ENCODE peak calls at places on chromosomes 3 and 15, in six cellular contexts. One of them, this sample, is unnamed. For H3K27me3, the result is how much of the 10 kb centered on the place peaks cover.

GRCh38 chr3:155179966-155180757 is 100.0 kb downstream of the MME start:
- DNase-seq in Peyer's patch: no peak
- DNase-seq in astrocyte: no peak
- DNase-seq in sigmoid colon: no peak
- DNase-seq in tibial nerve: no peak
- DNase-seq in cardiac muscle cell: no peak
- DNase-seq in this sample: no peak

GRCh38 chr3:98695816-98696215 is 67.3 kb upstream of the ST3GAL6 start:
- DNase-seq in astrocyte: no peak
- DNase-seq in sigmoid colon: no peak
- DNase-seq in tibial nerve: no peak
- DNase-seq in Peyer's patch: no peak
- DNase-seq in cardiac muscle cell: peak
- DNase-seq in this sample: no peak

GRCh38 chr15:38035701-38036100 is 101.3 kb downstream of the TMCO5A start:
- DNase-seq in cardiac muscle cell: no peak
- DNase-seq in tibial nerve: no peak
- DNase-seq in sigmoid colon: no peak
- DNase-seq in Peyer's patch: no peak
- DNase-seq in astrocyte: no peak
- DNase-seq in this sample: no peak

GRCh38 chr3:52446631-52447511 is 2.0 kb upstream of the SEMA3G start:
- DNase-seq in astrocyte: no peak
- DNase-seq in cardiac muscle cell: peak
- DNase-seq in Peyer's patch: peak
- DNase-seq in sigmoid colon: peak
- DNase-seq in tibial nerve: no peak
- DNase-seq in this sample: no peak

GRCh38 chr3:130379274-130379673 is 33.8 kb downstream of the COL6A5 start:
- DNase-seq in Peyer's patch: no peak
- DNase-seq in cardiac muscle cell: no peak
- DNase-seq in sigmoid colon: no peak
- DNase-seq in astrocyte: no peak
- DNase-seq in tibial nerve: no peak
- DNase-seq in this sample: no peak

GRCh38 chr3:70053293-70053692 is 53.8 kb downstream of the SAMMSON start:
- DNase-seq in tibial nerve: no peak
- DNase-seq in cardiac muscle cell: no peak
- DNase-seq in sigmoid colon: no peak
- DNase-seq in Peyer's patch: no peak
- DNase-seq in astrocyte: no peak
- DNase-seq in this sample: no peak

GRCh38 chr15:83352124-83352523 is 67.7 kb upstream of the BNC1 start:
- DNase-seq in sigmoid colon: no peak
- DNase-seq in tibial nerve: no peak
- DNase-seq in cardiac muscle cell: no peak
- DNase-seq in Peyer's patch: no peak
- DNase-seq in astrocyte: no peak
- DNase-seq in this sample: no peak

GRCh38 chr15:36797128-36797527 is 217.7 kb downstream of the CDIN1 start:
- DNase-seq in tibial nerve: no peak
- DNase-seq in Peyer's patch: no peak
- DNase-seq in cardiac muscle cell: no peak
- DNase-seq in sigmoid colon: no peak
- DNase-seq in astrocyte: no peak
- DNase-seq in this sample: no peak

GRCh38 chr15:51193526-51193925 is 98.8 kb upstream of the TNFAIP8L3 start:
- DNase-seq in Peyer's patch: no peak
- DNase-seq in sigmoid colon: no peak
- DNase-seq in cardiac muscle cell: peak
- DNase-seq in astrocyte: no peak
- DNase-seq in tibial nerve: no peak
- DNase-seq in this sample: no peak

GRCh38 chr3:13574798-13575451 is 26.0 kb downstream of the FBLN2 start:
- DNase-seq in cardiac muscle cell: peak
- DNase-seq in Peyer's patch: no peak
- DNase-seq in sigmoid colon: no peak
- DNase-seq in tibial nerve: no peak
- DNase-seq in astrocyte: peak
- DNase-seq in this sample: peak

GRCh38 chr15:45948226-45948625 is 313.4 kb downstream of the SQOR start:
- DNase-seq in cardiac muscle cell: no peak
- DNase-seq in astrocyte: no peak
- DNase-seq in tibial nerve: no peak
- DNase-seq in sigmoid colon: no peak
- DNase-seq in Peyer's patch: no peak
- DNase-seq in this sample: no peak

GRCh38 chr3:172522871-172523818 is at the start of gene TNFSF10:
- DNase-seq in tibial nerve: peak
- DNase-seq in Peyer's patch: peak
- DNase-seq in sigmoid colon: peak
- DNase-seq in astrocyte: peak
- DNase-seq in cardiac muscle cell: no peak
- DNase-seq in this sample: no peak

GRCh38 chr3:99339222-99339621 is 299.2 kb upstream of the COL8A1 start:
- DNase-seq in tibial nerve: no peak
- DNase-seq in sigmoid colon: no peak
- DNase-seq in Peyer's patch: no peak
- DNase-seq in cardiac muscle cell: no peak
- DNase-seq in astrocyte: no peak
- DNase-seq in this sample: no peak

GRCh38 chr3:107993771-107994170 is 97.1 kb downstream of the CD47 start:
- DNase-seq in astrocyte: peak
- DNase-seq in sigmoid colon: no peak
- DNase-seq in cardiac muscle cell: peak
- DNase-seq in tibial nerve: no peak
- DNase-seq in Peyer's patch: no peak
- DNase-seq in this sample: no peak

GRCh38 chr3:100256724-100257123 is 4.1 kb upstream of the TBC1D23 start:
- DNase-seq in sigmoid colon: no peak
- DNase-seq in Peyer's patch: no peak
- DNase-seq in cardiac muscle cell: peak
- DNase-seq in astrocyte: peak
- DNase-seq in tibial nerve: no peak
- DNase-seq in this sample: no peak

GRCh38 chr3:84108442-84108971 is 850.3 kb upstream of the CADM2 start:
- DNase-seq in cardiac muscle cell: peak
- DNase-seq in sigmoid colon: no peak
- DNase-seq in tibial nerve: no peak
- DNase-seq in astrocyte: peak
- DNase-seq in Peyer's patch: no peak
- DNase-seq in this sample: no peak

GRCh38 chr3:60136606-60137005 is 1086.8 kb upstream of the CFAP20DC start:
- DNase-seq in Peyer's patch: no peak
- DNase-seq in sigmoid colon: no peak
- DNase-seq in astrocyte: no peak
- DNase-seq in cardiac muscle cell: no peak
- DNase-seq in tibial nerve: no peak
- DNase-seq in this sample: no peak

GRCh38 chr3:197024881-197025735 is 4.5 kb downstream of the MELTF start:
- DNase-seq in cardiac muscle cell: no peak
- DNase-seq in astrocyte: no peak
- DNase-seq in sigmoid colon: no peak
- DNase-seq in tibial nerve: no peak
- DNase-seq in Peyer's patch: no peak
- DNase-seq in this sample: peak

GRCh38 chr3:171620825-171621434 is 160.7 kb upstream of the TNIK start:
- DNase-seq in sigmoid colon: no peak
- DNase-seq in cardiac muscle cell: peak
- DNase-seq in tibial nerve: no peak
- DNase-seq in Peyer's patch: no peak
- DNase-seq in astrocyte: peak
- DNase-seq in this sample: no peak

GRCh38 chr3:193964517-193964880 is 171.4 kb upstream of the HES1 start:
- DNase-seq in Peyer's patch: no peak
- DNase-seq in astrocyte: no peak
- DNase-seq in cardiac muscle cell: no peak
- DNase-seq in sigmoid colon: no peak
- DNase-seq in tibial nerve: no peak
- DNase-seq in this sample: no peak

GRCh38 chr3:123841476-123842238 is 42.5 kb downstream of the MYLK start:
- DNase-seq in cardiac muscle cell: no peak
- DNase-seq in sigmoid colon: no peak
- DNase-seq in Peyer's patch: no peak
- DNase-seq in tibial nerve: no peak
- DNase-seq in astrocyte: peak
- DNase-seq in this sample: no peak

GRCh38 chr15:82105458-82106205 is 59.8 kb upstream of the MEX3B start:
- DNase-seq in sigmoid colon: peak
- DNase-seq in Peyer's patch: no peak
- DNase-seq in astrocyte: peak
- DNase-seq in tibial nerve: no peak
- DNase-seq in cardiac muscle cell: peak
- DNase-seq in this sample: no peak

GRCh38 chr3:76040946-76041345 is 255.6 kb upstream of the ZNF717 start:
- DNase-seq in cardiac muscle cell: peak
- DNase-seq in tibial nerve: no peak
- DNase-seq in Peyer's patch: no peak
- DNase-seq in astrocyte: peak
- DNase-seq in sigmoid colon: no peak
- DNase-seq in this sample: no peak

GRCh38 chr3:76039431-76039830 is 254.1 kb upstream of the ZNF717 start:
- DNase-seq in tibial nerve: no peak
- DNase-seq in astrocyte: peak
- DNase-seq in sigmoid colon: no peak
- DNase-seq in Peyer's patch: no peak
- DNase-seq in cardiac muscle cell: no peak
- DNase-seq in this sample: no peak

GRCh38 chr3:76047368-76047767 is 262.0 kb upstream of the ZNF717 start:
- DNase-seq in sigmoid colon: no peak
- DNase-seq in astrocyte: no peak
- DNase-seq in cardiac muscle cell: no peak
- DNase-seq in Peyer's patch: no peak
- DNase-seq in tibial nerve: no peak
- DNase-seq in this sample: no peak

GRCh38 chr3:76043746-76044145 is 258.4 kb upstream of the ZNF717 start:
- DNase-seq in Peyer's patch: no peak
- DNase-seq in astrocyte: no peak
- DNase-seq in tibial nerve: no peak
- DNase-seq in cardiac muscle cell: no peak
- DNase-seq in sigmoid colon: no peak
- DNase-seq in this sample: no peak

DNA sequence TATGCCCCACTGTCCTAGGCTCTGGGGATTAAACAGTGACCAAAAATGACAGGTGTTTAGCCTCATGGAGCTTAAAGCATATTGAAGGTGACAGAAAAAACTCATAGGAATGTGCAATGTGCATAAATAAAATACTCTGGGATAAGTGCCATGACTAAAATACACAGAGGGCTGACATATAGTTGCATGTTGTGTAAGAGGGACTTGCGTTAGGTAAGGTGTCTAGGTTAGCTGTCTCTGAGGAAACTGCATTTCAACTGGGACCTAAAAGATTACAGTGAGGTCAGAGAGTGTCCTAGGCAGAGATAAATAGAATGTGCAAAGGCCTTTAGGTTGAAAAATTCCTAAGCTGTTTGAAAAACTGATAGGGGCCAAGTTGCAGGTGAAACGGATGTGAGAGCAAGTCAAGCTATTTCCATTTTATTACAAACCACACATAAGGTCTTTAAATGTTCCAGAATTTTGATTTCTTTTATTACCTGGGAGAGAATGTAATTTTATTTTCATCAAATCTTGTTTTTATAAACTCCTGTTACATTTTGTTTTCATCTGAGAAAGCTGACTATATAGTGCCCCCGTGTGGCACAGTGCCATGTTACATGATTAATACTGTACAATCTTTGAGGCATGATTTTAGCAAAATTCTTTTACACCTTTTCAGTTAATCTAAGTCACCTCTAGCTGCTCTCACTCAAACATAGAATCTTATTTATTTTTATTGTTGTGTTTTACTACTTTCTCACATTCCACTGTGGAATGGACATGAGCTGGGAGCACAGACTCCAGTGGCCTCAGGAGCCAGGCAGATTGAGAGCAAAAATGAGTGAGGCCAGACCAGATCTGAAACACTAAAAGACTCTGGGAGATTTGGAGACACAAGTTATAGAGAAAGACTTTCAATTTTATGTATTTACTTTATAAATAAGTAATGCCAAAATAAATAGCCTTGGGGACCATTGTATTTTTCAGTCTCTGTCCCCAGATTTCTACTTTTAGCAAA is 259.6 kb upstream of the ZNF717 start:
- DNase-seq in astrocyte: no peak
- DNase-seq in sigmoid colon: no peak
- DNase-seq in cardiac muscle cell: peak
- DNase-seq in tibial nerve: no peak
- DNase-seq in Peyer's patch: no peak
- DNase-seq in this sample: no peak
- H3K27ac ChIP-seq in astrocyte: no peak
- H3K27ac ChIP-seq in sigmoid colon: no peak
- H3K27ac ChIP-seq in cardiac muscle cell: no peak
- H3K27ac ChIP-seq in tibial nerve: no peak
- H3K27ac ChIP-seq in Peyer's patch: no peak
- H3K27ac ChIP-seq in this sample: no peak

GRCh38 chr3:10993729-10994065 is 1.1 kb downstream of the SLC6A1 start:
- DNase-seq in tibial nerve: no peak
- DNase-seq in cardiac muscle cell: peak
- DNase-seq in astrocyte: no peak
- DNase-seq in Peyer's patch: no peak
- DNase-seq in sigmoid colon: no peak
- DNase-seq in this sample: no peak
- H3K27me3 ChIP-seq in tibial nerve: under half
- H3K27me3 ChIP-seq in cardiac muscle cell: half or more
- H3K27me3 ChIP-seq in astrocyte: half or more
- H3K27me3 ChIP-seq in Peyer's patch: under half
- H3K27me3 ChIP-seq in sigmoid colon: under half
- H3K27me3 ChIP-seq in this sample: half or more

DNA sequence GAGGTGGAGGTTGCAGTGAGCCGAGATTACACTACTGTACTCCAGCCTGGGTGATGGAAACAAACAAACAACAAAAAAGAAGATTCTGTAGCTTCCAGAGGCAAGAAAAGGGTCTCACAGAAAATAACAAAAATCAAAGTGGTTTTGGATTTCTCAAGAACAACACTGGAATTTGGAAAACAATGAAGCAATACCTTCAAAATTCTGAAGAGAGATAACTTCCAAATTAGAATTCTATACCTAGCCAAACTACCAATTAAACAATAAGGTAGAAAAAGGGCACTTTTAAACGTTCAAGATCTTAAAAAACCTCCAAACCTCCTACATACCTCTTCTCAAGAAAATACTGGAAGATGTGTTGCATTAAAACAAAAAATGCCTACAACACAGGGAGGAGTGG is 4.9 kb upstream of the CDCP1 start:
- DNase-seq in astrocyte: no peak
- DNase-seq in Peyer's patch: no peak
- DNase-seq in cardiac muscle cell: no peak
- DNase-seq in tibial nerve: no peak
- DNase-seq in sigmoid colon: no peak
- DNase-seq in this sample: no peak
- TF ChIP-seq CTCF in astrocyte: no peak
- TF ChIP-seq CTCF in Peyer's patch: no peak
- TF ChIP-seq CTCF in cardiac muscle cell: no peak
- TF ChIP-seq CTCF in tibial nerve: no peak
- TF ChIP-seq CTCF in sigmoid colon: no peak
- TF ChIP-seq CTCF in this sample: no peak

DNA sequence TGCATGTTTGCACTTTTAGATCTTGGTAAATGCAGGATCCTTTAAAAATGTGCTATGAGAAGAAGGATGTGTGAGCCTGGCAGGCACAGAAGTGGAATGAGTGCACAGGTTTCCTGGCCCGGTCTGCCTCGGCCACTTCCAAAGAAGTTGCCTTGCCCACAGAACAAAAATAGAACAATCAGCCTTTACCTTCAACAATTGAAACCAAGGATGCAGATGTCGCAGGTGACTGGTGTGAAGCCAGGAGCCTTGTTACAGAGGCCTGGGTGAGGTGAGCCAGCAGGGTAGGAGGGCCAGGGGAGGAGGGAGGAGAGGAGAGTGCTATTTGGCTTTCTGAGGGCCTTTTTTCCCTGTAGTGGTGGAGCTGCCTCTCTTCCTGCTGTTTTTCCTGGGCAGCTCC is 68.1 kb downstream of the ABHD5 start:
- DNase-seq in Peyer's patch: no peak
- DNase-seq in sigmoid colon: no peak
- DNase-seq in cardiac muscle cell: no peak
- DNase-seq in astrocyte: no peak
- DNase-seq in tibial nerve: no peak
- DNase-seq in this sample: no peak
- H3K27ac ChIP-seq in Peyer's patch: no peak
- H3K27ac ChIP-seq in sigmoid colon: no peak
- H3K27ac ChIP-seq in cardiac muscle cell: peak
- H3K27ac ChIP-seq in astrocyte: peak
- H3K27ac ChIP-seq in tibial nerve: no peak
- H3K27ac ChIP-seq in this sample: peak